ENCODE peak calls at places on chromosomes 5 and 9, in five cellular contexts. A, H, M, B and W are unnamed samples.

GRCh38 chr9:89743216-89743575 is 138.4 kb downstream of the GADD45G start:
- DNase-seq in B (no peak), M (no peak), H (no peak), A (no peak), W (no peak)

GRCh38 chr5:80098951-80099350 is 63.8 kb downstream of the THBS4 start:
- DNase-seq in B (no peak), A (no peak), H (no peak), M (no peak), W (no peak)

GRCh38 chr9:108444400-108445358 is 411.1 kb downstream of the ACTL7B start:
- DNase-seq in A (no peak), B (no peak), M (peak), H (no peak), W (peak)

GRCh38 chr5:145965804-145966203 is 29.4 kb downstream of the SH3RF2 start:
- DNase-seq in H (no peak), B (no peak), M (no peak), A (no peak), W (no peak)

GRCh38 chr5:84028093-84028492 is 307.4 kb upstream of the HAPLN1 start:
- DNase-seq in H (no peak), B (no peak), M (peak), A (no peak), W (peak)

GRCh38 chr9:68522954-68523353 is 17.7 kb downstream of the TMEM252 start:
- DNase-seq in M (no peak), A (no peak), B (no peak), H (no peak), W (no peak)

GRCh38 chr9:9246726-9247125 is 1366.1 kb downstream of the PTPRD start:
- DNase-seq in B (no peak), H (no peak), M (no peak), A (no peak), W (no peak)

GRCh38 chr5:96823900-96824351 is 16.2 kb upstream of the ERAP1 start:
- DNase-seq in M (peak), H (no peak), A (no peak), B (no peak), W (peak)

GRCh38 chr5:89064054-89064453 is 181.1 kb upstream of the MEF2C start:
- DNase-seq in B (no peak), M (no peak), A (no peak), H (no peak), W (peak)

GRCh38 chr5:160923927-160924705 is 72.1 kb upstream of the ATP10B start:
- DNase-seq in M (no peak), H (no peak), B (peak), A (no peak), W (no peak)

GRCh38 chr5:168162464-168162863 is 129.0 kb upstream of the WWC1 start:
- DNase-seq in H (peak), B (no peak), M (no peak), A (no peak), W (no peak)

GRCh38 chr5:37834542-37835399 is 5.1 kb downstream of the GDNF start:
- DNase-seq in B (no peak), H (peak), A (no peak), M (no peak), W (no peak)

GRCh38 chr5:9401786-9402472 is 143.9 kb downstream of the SEMA5A start:
- DNase-seq in H (no peak), A (no peak), M (no peak), B (no peak), W (no peak)

GRCh38 chr9:123691904-123692303 is 238.0 kb downstream of the DENND1A start:
- DNase-seq in M (no peak), H (no peak), B (no peak), A (no peak), W (no peak)

GRCh38 chr5:94744906-94745305 is 126.4 kb downstream of the SLF1 start:
- DNase-seq in M (no peak), B (no peak), H (no peak), A (no peak), W (no peak)

GRCh38 chr5:40221796-40222195 is 457.9 kb upstream of the PTGER4 start:
- DNase-seq in H (no peak), M (peak), B (no peak), A (no peak), W (peak)

GRCh38 chr9:114652776-114653555 is 4.6 kb downstream of the TEX53 start:
- DNase-seq in A (no peak), B (no peak), M (peak), H (no peak), W (no peak)

GRCh38 chr5:156473271-156473935 is 146.4 kb downstream of the SGCD start:
- DNase-seq in B (no peak), H (no peak), A (no peak), M (peak), W (peak)

GRCh38 chr5:33834334-33834733 is 57.5 kb downstream of the ADAMTS12 start:
- DNase-seq in H (no peak), B (no peak), A (no peak), M (peak), W (no peak)

GRCh38 chr5:148540636-148541035 is 113.7 kb downstream of the HTR4 start:
- DNase-seq in H (no peak), M (no peak), B (no peak), A (no peak), W (no peak)

GRCh38 chr9:96441798-96442445 is 8.0 kb upstream of the HABP4 start:
- DNase-seq in B (peak), H (no peak), M (no peak), A (no peak), W (no peak)

GRCh38 chr5:178695560-178695959 is 34.9 kb downstream of the ZNF354A start:
- DNase-seq in B (no peak), A (no peak), H (no peak), M (no peak), W (no peak)

GRCh38 chr5:117425163-117425562 is 850.5 kb upstream of the SEMA6A start:
- DNase-seq in M (no peak), H (no peak), A (no peak), B (no peak), W (no peak)

GRCh38 chr9:98900725-98901124 is 43.0 kb upstream of the COL15A1 start:
- DNase-seq in M (no peak), H (no peak), A (no peak), B (no peak), W (no peak)

GRCh38 chr5:54529565-54529964 is 12.0 kb downstream of the SNX18 start:
- DNase-seq in A (no peak), B (no peak), M (no peak), H (no peak), W (no peak)

GRCh38 chr5:75617746-75618352 is 6.6 kb downstream of the ANKDD1B start:
- DNase-seq in H (no peak), M (peak), B (no peak), A (no peak), W (peak)

GRCh38 chr5:180281706-180282105 is 10.2 kb downstream of the MAPK9 start:
- DNase-seq in M (no peak), H (no peak), B (no peak), A (no peak), W (no peak)

GRCh38 chr9:136942881-136943230 is 1.7 kb downstream of the FBXW5 start:
- DNase-seq in M (no peak), H (peak), A (peak), B (no peak), W (no peak)
- H3K4me3 ChIP-seq in M (peak), H (no peak), A (no peak), B (no peak), W (peak)

GRCh38 chr5:155263381-155263780 is 249.8 kb downstream of the KIF4B start:
- DNase-seq in H (no peak), B (no peak), M (no peak), A (no peak), W (no peak)

GRCh38 chr5:155258139-155258538 is 244.6 kb downstream of the KIF4B start:
- DNase-seq in B (no peak), A (no peak), H (no peak), M (no peak), W (no peak)

GRCh38 chr5:155264809-155265208 is 251.3 kb downstream of the KIF4B start:
- DNase-seq in H (no peak), A (no peak), M (no peak), B (no peak), W (no peak)

GRCh38 chr5:155259648-155260047 is 246.1 kb downstream of the KIF4B start:
- DNase-seq in M (no peak), B (no peak), A (no peak), H (no peak), W (no peak)

GRCh38 chr5:155260798-155261197 is 247.2 kb downstream of the KIF4B start:
- DNase-seq in B (no peak), M (no peak), H (no peak), A (no peak), W (no peak)
- TF ChIP-seq CTCF in B (no peak), M (no peak), H (no peak), A (no peak), W (no peak)

GRCh38 chr5:98786178-98786853 is 12.9 kb downstream of the RGMB start:
- DNase-seq in M (no peak), B (no peak), A (no peak), H (no peak), W (peak)

GRCh38 chr5:98783051-98783649 is 9.7 kb downstream of the RGMB start:
- DNase-seq in B (no peak), M (no peak), H (peak), A (no peak), W (no peak)

GRCh38 chr5:98781964-98782363 is 8.5 kb downstream of the RGMB start:
- DNase-seq in M (no peak), H (no peak), A (no peak), B (no peak), W (no peak)

GRCh38 chr5:98785244-98785643 is 11.8 kb downstream of the RGMB start:
- DNase-seq in A (no peak), H (no peak), M (no peak), B (no peak), W (no peak)

DNA sequence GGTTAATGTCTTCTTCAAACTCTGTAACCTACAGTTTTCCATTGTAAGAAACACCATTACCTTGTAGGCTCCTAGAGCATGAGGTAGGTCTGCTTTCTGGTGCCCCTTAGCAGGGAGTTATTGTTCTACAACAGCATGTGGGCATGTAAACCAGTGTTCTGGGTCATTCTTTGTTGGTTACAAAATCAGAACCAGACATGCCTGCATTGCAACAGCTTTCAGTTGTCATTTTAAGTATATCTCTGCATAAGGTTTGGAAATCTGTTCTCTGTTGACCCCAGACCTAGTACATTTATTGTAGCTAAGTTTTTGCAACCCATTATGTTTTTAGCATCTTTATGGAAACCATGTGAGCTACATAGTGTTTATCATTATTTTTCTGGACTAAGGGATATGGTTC is 10.9 kb downstream of the RGMB start:
- DNase-seq in B (no peak), M (no peak), H (no peak), A (no peak), W (no peak)
- H3K4me3 ChIP-seq in B (no peak), M (no peak), H (no peak), A (no peak), W (no peak)

GRCh38 chr5:147464211-147464610 is 45.7 kb downstream of the DPYSL3 start:
- DNase-seq in A (no peak), B (peak), H (no peak), M (peak), W (no peak)
- TF ChIP-seq CTCF in A (no peak), B (no peak), H (no peak), M (peak), W (peak)

DNA sequence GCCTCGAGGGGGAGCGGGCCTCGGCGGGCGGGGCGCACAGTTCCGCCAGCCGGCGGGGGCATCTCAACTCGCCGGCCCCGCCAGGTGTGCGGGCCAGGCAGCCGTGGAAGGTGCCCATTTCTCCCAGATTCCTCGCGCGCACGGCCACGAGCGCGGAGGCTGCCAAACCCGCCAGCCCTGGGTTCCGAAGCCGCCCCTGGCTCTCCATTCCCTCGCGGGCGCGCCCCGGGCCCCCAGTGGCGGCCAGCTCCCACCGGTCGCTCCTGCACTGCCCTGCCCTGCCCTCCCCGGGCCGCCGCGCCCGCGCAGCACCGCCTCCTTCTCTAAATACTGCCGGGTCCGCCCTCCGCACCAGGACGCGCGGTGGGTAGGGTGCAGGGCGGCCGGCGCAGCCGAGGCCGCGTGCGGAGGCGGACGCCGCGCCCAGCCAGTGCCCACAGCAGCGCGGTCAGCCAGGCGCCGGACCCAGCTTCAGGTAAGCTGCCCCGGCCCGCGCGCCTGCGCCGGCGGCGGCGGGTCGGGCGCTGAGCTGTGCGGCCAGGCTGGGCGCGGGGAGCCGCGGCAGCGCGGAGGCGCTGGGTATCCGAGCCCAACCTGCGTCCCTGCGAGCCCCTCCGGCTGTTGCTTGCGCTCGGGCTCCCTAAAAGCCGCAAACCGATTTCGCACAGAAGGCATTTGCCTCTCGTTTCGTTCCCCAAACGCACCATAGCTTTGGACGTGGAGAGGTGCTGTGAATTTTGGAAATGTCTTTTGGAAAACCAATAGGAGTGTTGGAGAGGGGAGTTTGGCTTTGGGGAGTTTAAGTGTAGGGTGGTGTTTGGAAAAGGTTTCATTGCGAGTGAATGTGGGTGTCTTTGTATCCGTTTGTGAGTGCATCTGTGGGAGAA is at the start of gene TMEM171:
- DNase-seq in M (peak), A (peak), H (peak), B (peak), W (peak)
- H3K4me3 ChIP-seq in M (peak), A (peak), H (peak), B (peak), W (peak)

GRCh38 chr9:121634800-121635261 is 16.6 kb upstream of the DAB2IP start:
- DNase-seq in H (no peak), M (no peak), A (no peak), B (peak), W (no peak)
- TF ChIP-seq CTCF in H (peak), M (peak), A (no peak), B (no peak), W (peak)

DNA sequence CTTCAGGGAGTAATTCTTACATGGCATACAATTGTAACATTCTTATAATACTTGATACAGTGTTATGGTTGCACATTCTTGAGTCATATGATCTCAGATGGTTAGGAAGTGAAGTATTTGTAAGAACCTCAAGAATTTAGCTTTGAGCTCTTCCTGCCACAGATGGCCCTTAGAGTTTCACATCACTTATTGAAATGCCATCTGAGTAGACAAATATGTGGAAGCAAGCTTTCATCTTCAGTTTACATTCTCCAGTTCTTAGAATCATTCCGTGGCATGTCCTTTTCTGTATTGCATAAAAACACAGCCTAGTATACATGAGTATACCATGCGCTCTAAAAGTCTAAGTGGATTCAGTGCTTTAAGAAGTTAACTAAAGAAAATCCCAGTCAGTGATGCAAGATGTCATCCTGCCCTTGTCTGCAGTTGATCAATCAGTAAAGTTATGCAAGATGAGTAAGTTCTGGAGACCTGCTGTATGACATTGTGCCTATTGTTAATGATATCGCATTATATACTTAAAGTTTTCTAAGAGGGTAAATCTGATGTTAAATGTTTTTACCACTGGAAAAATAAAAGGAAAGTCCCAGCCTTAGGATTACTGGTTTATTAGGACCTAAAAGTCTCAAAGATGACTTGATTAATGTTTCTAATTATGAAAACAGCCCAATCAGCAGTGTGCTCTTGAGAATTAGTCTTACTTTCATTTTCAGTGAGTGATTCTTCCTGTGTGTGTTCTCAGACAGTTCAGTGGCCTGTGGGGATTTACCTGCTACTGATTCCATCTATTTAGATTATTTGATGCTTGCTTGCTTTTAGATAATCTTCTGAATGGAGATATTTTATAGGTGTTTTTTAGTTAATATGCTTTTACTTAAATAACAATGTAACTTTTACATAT is 29.4 kb downstream of the RHOBTB3 start:
- DNase-seq in M (peak), A (no peak), B (no peak), H (no peak), W (peak)
- H3K4me3 ChIP-seq in M (peak), A (no peak), B (no peak), H (peak), W (peak)

DNA sequence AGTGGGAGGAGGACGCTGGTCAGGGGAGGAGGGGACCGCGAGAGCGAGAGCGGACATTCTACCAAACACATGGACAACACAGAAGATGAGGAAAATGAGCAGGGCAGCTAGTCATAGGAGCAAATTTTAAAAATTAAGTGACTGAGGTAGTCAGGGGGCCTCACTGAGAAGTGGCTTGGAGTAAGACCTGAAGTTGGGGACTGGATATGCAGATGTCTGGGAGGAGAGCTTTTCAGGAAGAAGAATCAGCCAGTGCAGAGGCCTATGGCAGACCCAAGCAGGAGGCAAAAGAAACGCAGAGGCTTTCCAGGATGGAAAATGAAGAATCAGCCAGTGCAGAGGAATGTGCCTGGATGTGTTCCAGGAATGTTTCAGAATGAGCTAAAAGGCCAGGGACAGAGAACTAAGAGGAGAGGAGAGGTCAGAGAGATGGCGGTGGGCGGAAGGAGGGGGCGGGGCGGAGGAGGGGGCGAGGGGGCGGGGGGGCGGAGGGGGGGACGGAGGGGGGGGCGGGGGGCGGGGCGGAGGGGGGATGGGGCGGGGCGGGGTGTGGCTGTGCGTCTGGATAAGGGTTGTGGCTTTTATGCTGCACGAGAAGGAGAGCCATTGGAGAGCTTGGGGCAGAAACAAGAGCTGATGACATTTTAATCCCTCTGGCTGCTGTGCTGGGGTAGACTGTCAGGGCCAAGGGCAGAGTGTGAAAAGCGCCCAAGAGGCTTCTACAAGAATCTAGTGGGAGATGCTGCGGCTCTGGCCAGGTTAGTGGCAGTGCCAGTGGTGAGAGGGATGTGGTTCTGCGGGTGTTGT is 129.6 kb downstream of the KCNIP1 start:
- DNase-seq in H (no peak), M (peak), A (no peak), B (peak), W (peak)
- TF ChIP-seq CTCF in H (no peak), M (no peak), A (no peak), B (no peak), W (no peak)

GRCh38 chr9:93346240-93347112 is 105.0 kb upstream of the FAM120A start:
- DNase-seq in H (peak), A (peak), B (no peak), M (no peak), W (no peak)
- H3K4me3 ChIP-seq in H (peak), A (peak), B (no peak), M (peak), W (peak)